ENCODE peak calls at places on chromosomes 11 and 22, in four cellular contexts. One of them, this sample, is unnamed.

GRCh38 chr22:48781391-48781790 is 1046.3 kb downstream of the BRD1 start:
- DNase-seq in fibroblast of pulmonary artery: no peak
- DNase-seq in IMR-90: no peak
- DNase-seq in B cell: no peak
- DNase-seq in this sample: no peak

GRCh38 chr11:6096417-6096816 is 11.1 kb upstream of the OR56B4 start:
- DNase-seq in fibroblast of pulmonary artery: peak; percentile 21
- DNase-seq in IMR-90: peak; percentile 11
- DNase-seq in B cell: no peak
- DNase-seq in this sample: no peak

GRCh38 chr11:71301858-71302533 is 49.6 kb upstream of the SHANK2 start:
- DNase-seq in fibroblast of pulmonary artery: peak; percentile 7
- DNase-seq in IMR-90: no peak
- DNase-seq in B cell: no peak
- DNase-seq in this sample: no peak

GRCh38 chr11:73625690-73626318 is 20.6 kb upstream of the PLEKHB1 start:
- DNase-seq in fibroblast of pulmonary artery: peak; percentile 77
- DNase-seq in IMR-90: peak; percentile 59
- DNase-seq in B cell: peak; percentile 78
- DNase-seq in this sample: peak; percentile 88

GRCh38 chr22:19169002-19169946 is 9.3 kb downstream of the SLC25A1 start:
- DNase-seq in fibroblast of pulmonary artery: no peak
- DNase-seq in IMR-90: no peak
- DNase-seq in B cell: no peak
- DNase-seq in this sample: no peak

GRCh38 chr11:88152381-88152780 is 22.9 kb downstream of the RAB38 start:
- DNase-seq in fibroblast of pulmonary artery: no peak
- DNase-seq in IMR-90: peak; percentile 28
- DNase-seq in B cell: no peak
- DNase-seq in this sample: no peak

GRCh38 chr11:28463826-28464225 is 355.6 kb downstream of the METTL15 start:
- DNase-seq in fibroblast of pulmonary artery: no peak
- DNase-seq in IMR-90: peak; percentile 97
- DNase-seq in B cell: no peak
- DNase-seq in this sample: no peak

GRCh38 chr11:134332782-134333181 is 994 bp downstream of the GLB1L2 start:
- DNase-seq in fibroblast of pulmonary artery: no peak
- DNase-seq in IMR-90: no peak
- DNase-seq in B cell: no peak
- DNase-seq in this sample: no peak

GRCh38 chr22:23781533-23781932 is 5.2 kb upstream of the SMARCB1 start:
- DNase-seq in fibroblast of pulmonary artery: no peak
- DNase-seq in IMR-90: peak; percentile 65
- DNase-seq in B cell: no peak
- DNase-seq in this sample: peak; percentile 80

GRCh38 chr11:65290448-65291165 is 24.1 kb upstream of the CDC42EP2 start:
- DNase-seq in fibroblast of pulmonary artery: peak; percentile 100
- DNase-seq in IMR-90: peak; percentile 100
- DNase-seq in B cell: no peak
- DNase-seq in this sample: no peak

GRCh38 chr11:130403301-130403804 is 25.1 kb downstream of the ADAMTS8 start:
- DNase-seq in fibroblast of pulmonary artery: peak; percentile 81
- DNase-seq in IMR-90: peak; percentile 97
- DNase-seq in B cell: no peak
- DNase-seq in this sample: peak; percentile 67

GRCh38 chr11:65311197-65311631 is 3.5 kb upstream of the CDC42EP2 start:
- DNase-seq in fibroblast of pulmonary artery: no peak
- DNase-seq in IMR-90: no peak
- DNase-seq in B cell: no peak
- DNase-seq in this sample: peak; percentile 36

GRCh38 chr11:31817621-31818493 is 6.7 kb upstream of the PAX6 start:
- DNase-seq in fibroblast of pulmonary artery: no peak
- DNase-seq in IMR-90: no peak
- DNase-seq in B cell: no peak
- DNase-seq in this sample: no peak

GRCh38 chr11:69295995-69296889 is 2.3 kb downstream of the MYEOV start:
- DNase-seq in fibroblast of pulmonary artery: peak; percentile 93
- DNase-seq in IMR-90: peak; percentile 74
- DNase-seq in B cell: no peak
- DNase-seq in this sample: peak; percentile 57

GRCh38 chr11:73314121-73314948 is 6.3 kb downstream of the ARHGEF17 start:
- DNase-seq in fibroblast of pulmonary artery: peak; percentile 73
- DNase-seq in IMR-90: peak; percentile 72
- DNase-seq in B cell: no peak
- DNase-seq in this sample: no peak

GRCh38 chr11:72240461-72241289 is 3.3 kb downstream of the PHOX2A start:
- DNase-seq in fibroblast of pulmonary artery: no peak
- DNase-seq in IMR-90: no peak
- DNase-seq in B cell: no peak
- DNase-seq in this sample: no peak

GRCh38 chr11:103714246-103714645 is 322.2 kb upstream of the DDI1 start:
- DNase-seq in fibroblast of pulmonary artery: peak; percentile 72
- DNase-seq in IMR-90: peak; percentile 75
- DNase-seq in B cell: no peak
- DNase-seq in this sample: no peak

GRCh38 chr11:84476581-84476980 is 1150.6 kb downstream of the DLG2 start:
- DNase-seq in fibroblast of pulmonary artery: peak; percentile 25
- DNase-seq in IMR-90: no peak
- DNase-seq in B cell: no peak
- DNase-seq in this sample: no peak

GRCh38 chr11:46160100-46160499 is 38.8 kb upstream of the PHF21A start:
- DNase-seq in fibroblast of pulmonary artery: no peak
- DNase-seq in IMR-90: no peak
- DNase-seq in B cell: no peak
- DNase-seq in this sample: no peak

GRCh38 chr22:19972652-19973550 is 31.3 kb upstream of the TXNRD2 start:
- DNase-seq in fibroblast of pulmonary artery: no peak
- DNase-seq in IMR-90: no peak
- DNase-seq in B cell: no peak
- DNase-seq in this sample: no peak

GRCh38 chr11:7348432-7349298 is 97.0 kb downstream of the SYT9 start:
- DNase-seq in fibroblast of pulmonary artery: no peak
- DNase-seq in IMR-90: no peak
- DNase-seq in B cell: no peak
- DNase-seq in this sample: no peak

GRCh38 chr11:86800076-86800955 is at the start of gene PRSS23:
- DNase-seq in fibroblast of pulmonary artery: peak; percentile 68
- DNase-seq in IMR-90: peak; percentile 44
- DNase-seq in B cell: no peak
- DNase-seq in this sample: peak; percentile 65

GRCh38 chr11:29087404-29087803 is 929.4 kb downstream of the KCNA4 start:
- DNase-seq in fibroblast of pulmonary artery: no peak
- DNase-seq in IMR-90: no peak
- DNase-seq in B cell: no peak
- DNase-seq in this sample: no peak

GRCh38 chr22:43066844-43067385 is 22.3 kb downstream of the TTLL1 start:
- DNase-seq in fibroblast of pulmonary artery: peak; percentile 29
- DNase-seq in IMR-90: peak; percentile 58
- DNase-seq in B cell: no peak
- DNase-seq in this sample: no peak
- TF ChIP-seq CTCF in fibroblast of pulmonary artery: no peak
- TF ChIP-seq CTCF in IMR-90: no peak
- TF ChIP-seq CTCF in B cell: no peak
- TF ChIP-seq CTCF in this sample: no peak

DNA sequence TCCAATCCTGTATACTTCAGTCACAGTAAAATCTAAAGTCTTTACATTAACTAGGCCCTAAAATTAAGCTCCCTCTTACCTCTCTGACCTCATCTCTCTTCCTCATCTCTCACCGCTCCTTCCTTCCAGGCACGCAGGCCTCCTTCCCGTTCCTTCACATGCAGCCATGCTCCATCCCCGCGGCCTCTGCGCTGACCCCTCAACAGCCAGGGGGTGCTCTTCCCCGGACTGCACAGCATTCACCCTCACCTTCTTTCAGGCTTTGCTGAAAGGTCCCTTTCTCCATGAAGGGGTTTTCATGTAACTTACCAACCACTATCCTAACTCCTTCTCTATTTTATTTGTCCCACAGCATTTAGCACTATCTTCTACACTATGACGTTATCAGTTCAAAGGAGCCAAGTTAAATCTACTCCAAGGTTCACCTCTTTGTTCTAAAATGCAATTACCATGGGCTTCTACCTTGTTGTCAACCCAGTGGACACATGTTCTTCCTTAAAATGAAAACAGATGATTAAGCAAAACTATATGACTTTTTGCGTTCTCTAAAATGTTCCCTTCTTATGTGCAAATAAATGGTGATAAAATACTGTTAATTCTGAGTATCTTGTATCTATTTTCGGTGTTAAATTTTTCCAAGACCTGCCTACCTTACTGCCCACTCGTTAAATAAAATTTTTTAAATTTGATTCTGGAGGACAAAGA is 57.8 kb upstream of the APOA1 start:
- DNase-seq in fibroblast of pulmonary artery: peak; percentile 29
- DNase-seq in IMR-90: no peak
- DNase-seq in B cell: peak; percentile 56
- DNase-seq in this sample: no peak
- TF ChIP-seq CTCF in fibroblast of pulmonary artery: peak; percentile 45
- TF ChIP-seq CTCF in IMR-90: peak; percentile 29
- TF ChIP-seq CTCF in B cell: peak; percentile 20
- TF ChIP-seq CTCF in this sample: no peak

GRCh38 chr11:2961080-2961479 is 31.0 kb downstream of the NAP1L4 start:
- DNase-seq in fibroblast of pulmonary artery: no peak
- DNase-seq in IMR-90: no peak
- DNase-seq in B cell: no peak
- DNase-seq in this sample: no peak

GRCh38 chr11:2954263-2954662 is 25.0 kb upstream of the PHLDA2 start:
- DNase-seq in fibroblast of pulmonary artery: no peak
- DNase-seq in IMR-90: peak; percentile 18
- DNase-seq in B cell: no peak
- DNase-seq in this sample: no peak

GRCh38 chr11:2951235-2952110 is 22.3 kb upstream of the PHLDA2 start:
- DNase-seq in fibroblast of pulmonary artery: peak; percentile 58
- DNase-seq in IMR-90: peak; percentile 69
- DNase-seq in B cell: no peak
- DNase-seq in this sample: no peak

GRCh38 chr11:2950825-2951224 is 21.6 kb upstream of the PHLDA2 start:
- DNase-seq in fibroblast of pulmonary artery: no peak
- DNase-seq in IMR-90: peak; percentile 28
- DNase-seq in B cell: no peak
- DNase-seq in this sample: no peak

DNA sequence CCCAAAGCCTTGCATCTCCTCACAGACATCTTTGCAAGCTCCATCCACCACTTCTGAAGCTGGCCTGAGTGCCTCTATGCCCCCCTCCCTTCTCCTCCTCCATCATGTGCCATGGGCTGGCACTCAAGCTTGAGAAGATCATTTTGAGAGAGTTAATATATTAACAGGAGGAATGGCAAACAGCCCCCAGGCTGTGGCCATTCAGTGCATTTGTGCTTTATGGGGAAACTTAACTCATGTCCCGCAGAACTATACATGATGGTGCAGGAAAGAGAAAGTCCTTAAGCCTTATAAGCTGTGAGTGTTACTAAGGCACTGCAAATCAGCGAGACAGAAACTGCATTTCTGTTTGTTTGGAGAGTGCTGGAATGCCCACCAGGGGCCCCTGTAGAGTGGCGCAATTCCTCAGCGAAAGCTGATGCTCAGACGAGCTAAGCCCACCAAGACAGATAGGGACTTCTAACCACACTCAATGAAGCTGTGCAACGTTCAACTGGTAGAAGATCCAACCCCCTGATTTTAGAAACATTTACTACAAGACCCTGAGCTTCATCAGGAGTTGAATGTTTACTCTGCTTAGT is 26.8 kb upstream of the PHLDA2 start:
- DNase-seq in fibroblast of pulmonary artery: no peak
- DNase-seq in IMR-90: peak; percentile 18
- DNase-seq in B cell: no peak
- DNase-seq in this sample: no peak
- TF ChIP-seq CTCF in fibroblast of pulmonary artery: no peak
- TF ChIP-seq CTCF in IMR-90: no peak
- TF ChIP-seq CTCF in B cell: no peak
- TF ChIP-seq CTCF in this sample: no peak

GRCh38 chr11:115941044-115941443 is 436.8 kb upstream of the CADM1 start:
- DNase-seq in fibroblast of pulmonary artery: no peak
- DNase-seq in IMR-90: no peak
- DNase-seq in B cell: no peak
- DNase-seq in this sample: no peak

GRCh38 chr11:115941481-115941993 is 437.3 kb upstream of the CADM1 start:
- DNase-seq in fibroblast of pulmonary artery: peak; percentile 77
- DNase-seq in IMR-90: peak; percentile 97
- DNase-seq in B cell: no peak
- DNase-seq in this sample: peak; percentile 7

GRCh38 chr11:115939104-115939503 is 434.9 kb upstream of the CADM1 start:
- DNase-seq in fibroblast of pulmonary artery: peak; percentile 12
- DNase-seq in IMR-90: peak; percentile 71
- DNase-seq in B cell: no peak
- DNase-seq in this sample: no peak

GRCh38 chr11:115942043-115942442 is 437.8 kb upstream of the CADM1 start:
- DNase-seq in fibroblast of pulmonary artery: no peak
- DNase-seq in IMR-90: no peak
- DNase-seq in B cell: no peak
- DNase-seq in this sample: no peak

DNA sequence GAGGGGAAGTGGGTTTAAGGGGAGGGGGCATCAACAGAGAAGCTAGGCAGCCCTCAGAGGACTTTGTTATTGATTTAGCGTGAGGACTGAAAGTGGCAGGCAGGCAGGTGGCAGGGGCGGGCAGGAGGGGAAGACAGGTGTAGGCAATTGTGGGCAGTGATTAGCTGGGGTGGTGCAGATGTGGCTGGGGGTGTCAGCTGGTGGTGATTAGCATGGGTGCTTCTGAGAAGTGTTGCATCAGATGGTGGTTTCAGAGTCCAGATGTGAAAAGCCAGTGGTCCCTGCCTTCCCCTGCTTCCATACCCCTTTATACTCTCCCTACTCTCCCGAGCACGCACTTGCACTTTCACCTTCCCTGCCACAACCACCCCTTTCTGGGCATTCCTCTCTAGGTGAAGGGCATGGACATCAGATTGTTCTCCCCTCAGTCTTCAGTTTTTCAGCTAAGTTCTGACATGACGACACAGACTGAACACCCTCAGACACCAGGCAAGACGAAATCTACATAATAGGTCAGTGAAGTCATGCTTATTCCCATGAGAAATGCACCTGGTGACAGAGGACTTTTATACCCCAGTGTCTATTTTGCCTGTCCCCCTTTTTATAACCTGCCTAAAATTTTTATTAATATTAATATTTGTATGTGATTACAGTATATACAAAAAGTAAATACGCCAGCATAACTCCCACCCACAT is 435.7 kb upstream of the CADM1 start:
- DNase-seq in fibroblast of pulmonary artery: no peak
- DNase-seq in IMR-90: no peak
- DNase-seq in B cell: no peak
- DNase-seq in this sample: no peak
- TF ChIP-seq CTCF in fibroblast of pulmonary artery: no peak
- TF ChIP-seq CTCF in IMR-90: no peak
- TF ChIP-seq CTCF in B cell: no peak
- TF ChIP-seq CTCF in this sample: no peak

GRCh38 chr11:2415601-2416380 is 15.2 kb downstream of the TSSC4 start:
- DNase-seq in fibroblast of pulmonary artery: no peak
- DNase-seq in IMR-90: no peak
- DNase-seq in B cell: no peak
- DNase-seq in this sample: no peak
- TF ChIP-seq CTCF in fibroblast of pulmonary artery: no peak
- TF ChIP-seq CTCF in IMR-90: no peak
- TF ChIP-seq CTCF in B cell: no peak
- TF ChIP-seq CTCF in this sample: no peak